ENCODE peak calls at places on chromosomes 6 and 20, in ten cellular contexts. I, Z, H, P, Y, J, K, C, B and D are unnamed samples. For H3K9me3 and H3K27me3, the result is how much of the 10 kb centered on the place peaks cover.

GRCh38 chr20:8043687-8044278 is 24.2 kb upstream of the TMX4 start:
- DNase-seq in P (no peak), C (peak), Z (peak), I (no peak), H (no peak), K (no peak), B (no peak), J (no peak), Y (no peak), D (no peak)

GRCh38 chr6:122692175-122692598 is 82.0 kb downstream of the PKIB start:
- DNase-seq in I (no peak), Z (no peak), C (no peak), B (no peak), Y (no peak), K (no peak), H (no peak), P (no peak), J (no peak), D (no peak)

GRCh38 chr20:20362774-20363435 is 5.0 kb upstream of the INSM1 start:
- DNase-seq in K (no peak), P (no peak), I (no peak), H (no peak), J (no peak), Y (no peak), B (no peak), C (no peak), Z (no peak), D (no peak)

GRCh38 chr20:50516180-50516934 is 6.2 kb downstream of the PTPN1 start:
- DNase-seq in H (no peak), J (no peak), P (no peak), I (no peak), B (no peak), Z (no peak), K (no peak), C (no peak), Y (no peak), D (no peak)

GRCh38 chr20:24986436-24987015 is 6.0 kb downstream of the APMAP start:
- DNase-seq in B (no peak), K (no peak), J (no peak), H (no peak), P (no peak), C (no peak), Y (no peak), I (no peak), Z (no peak), D (peak)

GRCh38 chr6:40387127-40387870 is 199.9 kb downstream of the LRFN2 start:
- DNase-seq in J (no peak), Z (no peak), B (no peak), H (no peak), K (no peak), Y (no peak), C (no peak), P (no peak), I (no peak), D (no peak)

GRCh38 chr6:132167966-132168365 is 216.8 kb upstream of the CCN2 start:
- DNase-seq in C (no peak), Z (no peak), I (no peak), P (no peak), H (no peak), B (no peak), Y (no peak), K (no peak), J (no peak), D (no peak)

GRCh38 chr6:34247481-34248197 is 1.2 kb downstream of the SMIM29 start:
- DNase-seq in J (no peak), I (no peak), H (peak), B (no peak), P (no peak), Y (no peak), C (no peak), K (peak), Z (no peak), D (no peak)

GRCh38 chr20:62489186-62489939 is 13.6 kb upstream of the GATA5 start:
- DNase-seq in Z (no peak), C (no peak), J (no peak), P (no peak), B (no peak), Y (no peak), I (no peak), H (no peak), K (peak), D (no peak)

GRCh38 chr20:31517373-31517772 is 3.1 kb downstream of the HM13 start:
- DNase-seq in H (no peak), C (no peak), J (peak), K (peak), Z (peak), I (no peak), Y (peak), B (no peak), P (peak), D (no peak)

GRCh38 chr20:62824476-62825287 is 7.8 kb downstream of the COL9A3 start:
- DNase-seq in C (no peak), P (no peak), Y (no peak), H (no peak), K (no peak), J (no peak), I (peak), Z (no peak), B (peak), D (no peak)

GRCh38 chr6:57048577-57048976 is 2.1 kb downstream of the KIAA1586 start:
- DNase-seq in Y (no peak), P (no peak), H (no peak), Z (no peak), C (no peak), K (no peak), J (no peak), I (no peak), B (no peak), D (no peak)

GRCh38 chr6:10425973-10426780 is 11.3 kb upstream of the TFAP2A start:
- DNase-seq in K (no peak), Z (no peak), J (peak), I (no peak), P (no peak), B (no peak), Y (peak), C (no peak), H (no peak), D (no peak)

GRCh38 chr20:36315545-36316351 is 9.6 kb downstream of the DLGAP4 start:
- DNase-seq in Y (no peak), B (no peak), C (no peak), J (no peak), I (no peak), Z (no peak), K (no peak), H (peak), P (no peak), D (peak)

GRCh38 chr6:16105874-16106273 is 23.0 kb upstream of the MYLIP start:
- DNase-seq in B (no peak), P (no peak), Y (no peak), H (no peak), Z (no peak), J (no peak), K (no peak), C (no peak), I (no peak), D (no peak)

GRCh38 chr20:24469116-24470030 is at the start of gene SYNDIG1:
- DNase-seq in J (no peak), H (no peak), K (no peak), I (no peak), B (no peak), P (no peak), Z (no peak), Y (peak), C (no peak), D (no peak)

GRCh38 chr6:25541228-25541627 is 110.8 kb upstream of the SCGN start:
- DNase-seq in H (no peak), P (no peak), B (no peak), J (no peak), Y (no peak), K (no peak), C (no peak), I (no peak), Z (no peak), D (no peak)

GRCh38 chr6:32519117-32519909 is 10.8 kb downstream of the HLA-DRB5 start:
- DNase-seq in B (no peak), Z (no peak), P (no peak), H (no peak), I (peak), Y (no peak), K (peak), C (no peak), J (no peak), D (no peak)

GRCh38 chr20:34111057-34111711 is 859 bp downstream of the EIF2S2 start:
- DNase-seq in K (peak), I (no peak), H (peak), C (no peak), J (peak), P (no peak), Y (no peak), Z (no peak), B (no peak), D (peak)

DNA sequence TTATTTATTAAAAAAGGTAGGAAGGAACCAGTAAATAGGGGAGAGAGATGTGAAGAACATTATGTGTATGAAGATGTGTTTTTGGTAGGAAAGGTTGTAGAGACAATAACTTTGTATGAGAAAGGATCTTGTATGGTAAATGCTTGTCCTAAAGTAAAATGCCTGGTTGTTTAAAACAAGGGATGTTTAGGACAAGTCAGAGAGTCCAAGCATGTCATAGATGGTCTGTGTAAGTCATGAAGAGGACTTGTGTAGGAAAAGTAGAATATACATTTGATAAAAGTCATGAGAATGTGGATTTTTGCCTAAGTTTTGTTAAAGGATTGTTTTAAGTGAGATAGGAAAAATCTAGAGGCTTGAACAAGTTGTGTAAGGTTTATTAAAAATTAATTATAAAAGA is 325.1 kb downstream of the CDH26 start:
- DNase-seq in B (no peak), C (no peak), P (no peak), Z (no peak), Y (no peak), H (no peak), I (no peak), K (no peak), J (no peak), D (no peak)
- H3K9me3 ChIP-seq in B (under half), C (under half), P (under half), Z (under half), Y (under half), H (under half), I (under half), K (under half), J (under half), D (under half)

GRCh38 chr20:45934046-45934586 is 367 bp upstream of the PCIF1 start:
- DNase-seq in I (peak), J (peak), Y (peak), C (no peak), K (peak), P (peak), B (peak), H (peak), Z (peak), D (peak)
- H3K27ac ChIP-seq in I (peak), J (peak), Y (peak), C (peak), K (peak), P (peak), B (peak), H (peak), Z (peak), D (peak)

DNA sequence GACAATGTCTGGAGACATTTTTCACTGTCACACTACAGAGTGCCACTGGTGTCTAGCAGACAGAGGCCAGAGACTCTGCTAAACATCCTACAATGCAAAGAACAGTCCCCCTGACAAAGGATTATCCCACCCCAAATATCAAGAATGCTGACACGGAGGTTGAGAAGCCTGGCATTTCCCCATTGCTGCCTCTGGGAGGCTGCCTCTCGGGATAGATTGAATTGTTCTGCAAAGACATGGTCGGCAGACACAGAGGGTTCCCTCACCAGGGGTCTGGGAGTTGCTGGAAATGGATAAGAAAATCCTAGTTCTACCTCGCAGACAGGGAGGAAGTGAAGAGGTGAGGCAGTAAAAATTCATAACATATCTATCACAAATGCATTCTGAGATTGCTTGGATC is 166.4 kb upstream of the AGPAT4 start:
- DNase-seq in Y (no peak), B (no peak), P (no peak), I (no peak), Z (no peak), C (no peak), H (no peak), K (no peak), J (no peak), D (no peak)
- H3K27me3 ChIP-seq in Y (under half), B (under half), P (under half), I (under half), Z (under half), C (under half), H (under half), K (under half), J (under half), D (under half)

DNA sequence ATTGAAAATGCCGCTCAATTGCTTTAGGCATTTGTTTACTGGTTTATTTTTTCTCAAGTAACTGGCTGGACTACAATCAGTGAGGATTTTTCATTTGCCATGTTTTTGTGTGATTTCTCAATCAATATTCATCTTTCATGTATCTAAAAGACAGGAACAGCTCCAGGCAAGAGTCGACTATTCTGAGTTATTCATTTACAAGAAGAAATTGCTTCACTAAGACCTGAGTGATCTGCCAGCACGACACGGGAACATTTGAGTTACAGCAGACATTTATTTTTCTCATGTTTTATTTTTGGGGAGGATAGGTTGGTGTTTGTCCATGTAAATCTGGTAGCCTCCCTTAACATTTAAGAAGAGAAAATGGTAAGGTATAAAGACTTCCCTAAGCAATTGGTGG is 124.1 kb downstream of the CBLN4 start:
- DNase-seq in P (no peak), J (no peak), H (no peak), Y (no peak), K (no peak), Z (no peak), I (no peak), B (no peak), C (no peak), D (no peak)
- H3K9me3 ChIP-seq in P (under half), J (under half), H (under half), Y (under half), K (under half), Z (under half), I (under half), B (under half), C (under half), D (under half)

DNA sequence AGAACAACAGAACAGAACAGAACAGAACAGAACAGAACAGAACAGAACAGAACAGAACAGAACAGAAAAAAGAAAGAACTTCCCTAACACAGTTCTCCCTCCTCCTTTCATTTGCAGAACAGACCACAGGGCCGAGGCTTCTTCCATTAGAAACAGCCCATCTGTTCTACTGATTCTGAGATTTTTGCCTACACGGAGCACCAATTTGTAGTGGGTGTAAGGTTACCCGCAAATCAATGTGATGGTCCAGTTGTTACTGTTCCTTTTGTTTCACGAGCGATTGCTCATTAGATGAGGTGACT is 734 bp upstream of the OGFRL1 start:
- DNase-seq in K (no peak), I (no peak), C (no peak), P (no peak), H (no peak), B (no peak), J (no peak), Y (no peak), Z (no peak), D (no peak)
- H3K27ac ChIP-seq in K (peak), I (no peak), C (peak), P (peak), H (peak), B (peak), J (peak), Y (peak), Z (peak), D (peak)

DNA sequence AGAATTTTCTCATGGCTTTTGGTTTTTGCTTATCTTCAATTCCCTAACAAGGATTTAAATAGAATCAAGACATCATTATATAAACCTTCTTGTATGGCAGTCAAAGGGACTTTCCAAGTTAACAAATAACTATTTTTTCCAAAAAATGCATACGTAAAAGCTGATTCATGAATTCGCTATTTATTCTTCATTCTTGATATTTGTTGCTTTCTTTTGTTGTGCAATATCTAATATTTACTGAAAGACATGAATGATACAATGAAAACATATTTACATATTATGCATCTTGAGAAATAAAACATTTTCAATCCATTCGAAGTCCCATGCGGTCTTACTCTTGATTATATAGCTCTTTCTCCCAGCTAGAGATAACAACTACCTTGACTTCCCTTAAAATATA is 47.0 kb upstream of the SPTLC3 start:
- DNase-seq in B (no peak), Y (no peak), I (no peak), Z (no peak), H (no peak), C (no peak), K (no peak), J (no peak), P (no peak), D (no peak)
- H3K27me3 ChIP-seq in B (under half), Y (under half), I (under half), Z (under half), H (under half), C (under half), K (under half), J (under half), P (under half), D (under half)

GRCh38 chr6:125453516-125453915 is 151.7 kb upstream of the HDDC2 start:
- DNase-seq in Z (no peak), B (no peak), C (no peak), P (no peak), Y (no peak), J (no peak), K (no peak), H (no peak), I (no peak), D (no peak)

DNA sequence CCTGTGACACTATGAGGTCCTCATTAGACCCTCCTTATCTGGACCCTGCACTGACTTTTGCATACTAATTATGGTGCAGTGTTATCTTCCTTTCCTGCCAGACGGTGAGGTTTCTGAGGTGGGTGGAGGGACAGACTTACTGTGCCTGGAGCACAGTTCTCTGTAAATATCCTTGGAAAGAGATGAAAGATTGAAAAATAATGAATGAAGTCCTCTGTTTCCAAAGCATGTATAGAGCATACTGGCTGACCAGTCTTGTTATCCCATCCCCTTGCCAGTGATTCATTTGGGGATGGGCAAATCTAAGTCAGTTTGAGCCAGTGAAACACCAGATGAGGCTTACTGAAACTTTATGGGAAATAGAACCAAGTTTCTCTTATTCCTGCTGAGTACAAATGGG is 152.6 kb upstream of the HDDC2 start:
- DNase-seq in Y (no peak), Z (no peak), H (no peak), C (no peak), I (no peak), J (no peak), B (no peak), P (no peak), K (no peak), D (no peak)
- H3K9me3 ChIP-seq in Y (under half), Z (under half), H (under half), C (under half), I (under half), J (under half), B (under half), P (under half), K (under half), D (under half)

GRCh38 chr6:107560657-107561056 is 70.7 kb downstream of the SOBP start:
- DNase-seq in J (no peak), I (peak), K (peak), B (no peak), Y (peak), C (no peak), P (no peak), Z (no peak), H (no peak), D (no peak)
- H3K27ac ChIP-seq in J (peak), I (peak), K (peak), B (no peak), Y (peak), C (no peak), P (peak), Z (no peak), H (no peak), D (no peak)